ENCODE peak calls at places on chromosomes 7 and 10, in four cellular contexts. J is GM12878, T is HepG2, E is K562. G is an unnamed sample.

GRCh38 chr7:151505836-151506468 is 13.7 kb downstream of the RHEB start:
- DNase-seq in J (no peak), T (no peak), E (no peak), G (no peak)

GRCh38 chr10:91694170-91694794 is 61.4 kb upstream of the PPP1R3C start:
- DNase-seq in J (no peak), T (peak), E (peak), G (peak)

GRCh38 chr7:44145969-44146897 is 5.1 kb upstream of the MYL7 start:
- DNase-seq in J (no peak), T (no peak), E (peak), G (peak)

GRCh38 chr10:13924020-13924725 is 337.4 kb downstream of the PRPF18 start:
- DNase-seq in J (no peak), T (no peak), E (no peak), G (no peak)

GRCh38 chr10:105952153-105952552 is 1212.4 kb downstream of the SORCS1 start:
- DNase-seq in J (peak), T (no peak), E (no peak), G (peak)

GRCh38 chr7:1111156-1111555 is 23.2 kb downstream of the GPER1 start:
- DNase-seq in J (no peak), T (no peak), E (no peak), G (no peak)

GRCh38 chr7:132553031-132553430 is 23.2 kb downstream of the PLXNA4 start:
- DNase-seq in J (no peak), T (no peak), E (no peak), G (no peak)

GRCh38 chr10:24575462-24576002 is 148.2 kb downstream of the ARHGAP21 start:
- DNase-seq in J (no peak), T (no peak), E (no peak), G (no peak)

GRCh38 chr10:29646238-29646902 is 11.6 kb upstream of the SVIL start:
- DNase-seq in J (no peak), T (no peak), E (no peak), G (no peak)

GRCh38 chr7:128104109-128104742 is 73.0 kb upstream of the LRRC4 start:
- DNase-seq in J (no peak), T (no peak), E (no peak), G (peak)

GRCh38 chr10:49007128-49007527 is 67.5 kb upstream of the LRRC18 start:
- DNase-seq in J (no peak), T (no peak), E (no peak), G (no peak)

GRCh38 chr10:71521504-71522290 is 125.0 kb downstream of the CDH23 start:
- DNase-seq in J (no peak), T (no peak), E (no peak), G (no peak)

GRCh38 chr10:35613597-35614226 is 8.6 kb downstream of the GJD4 start:
- DNase-seq in J (no peak), T (peak), E (no peak), G (peak)

GRCh38 chr7:40268836-40269235 is 134.0 kb downstream of the SUGCT start:
- DNase-seq in J (no peak), T (no peak), E (no peak), G (no peak)

GRCh38 chr10:49737474-49738201 is 24.5 kb downstream of the OGDHL start:
- DNase-seq in J (no peak), T (no peak), E (no peak), G (no peak)

GRCh38 chr7:145169908-145170307 is 334.1 kb upstream of the TPK1 start:
- DNase-seq in J (no peak), T (no peak), E (no peak), G (peak)

GRCh38 chr10:130928306-130928705 is 383.2 kb downstream of the TCERG1L start:
- DNase-seq in J (no peak), T (no peak), E (no peak), G (no peak)

GRCh38 chr10:21693418-21693817 is 159.4 kb downstream of the MLLT10 start:
- DNase-seq in J (no peak), T (no peak), E (no peak), G (no peak)

GRCh38 chr7:74070619-74070920 is 13.0 kb upstream of the LIMK1 start:
- DNase-seq in J (no peak), T (no peak), E (no peak), G (no peak)

GRCh38 chr10:9010093-9010492 is 955.6 kb downstream of the GATA3 start:
- DNase-seq in J (no peak), T (no peak), E (no peak), G (peak)

GRCh38 chr10:132899054-132899750 is 43.2 kb downstream of the CFAP46 start:
- DNase-seq in J (no peak), T (no peak), E (no peak), G (no peak)

GRCh38 chr7:128209229-128210035 is 31.6 kb upstream of the LEP start:
- DNase-seq in J (peak), T (peak), E (peak), G (peak)

GRCh38 chr7:123154231-123154860 is 45.4 kb downstream of the SLC13A1 start:
- DNase-seq in J (peak), T (peak), E (peak), G (peak)

GRCh38 chr10:124259139-124259825 is 159.4 kb downstream of the OAT start:
- DNase-seq in J (no peak), T (peak), E (no peak), G (peak)

GRCh38 chr10:71581376-71581775 is 138.2 kb downstream of the C10orf105 start:
- DNase-seq in J (no peak), T (no peak), E (no peak), G (no peak)

GRCh38 chr10:79438021-79438698 is 7.3 kb downstream of the ZCCHC24 start:
- DNase-seq in J (no peak), T (no peak), E (no peak), G (no peak)

GRCh38 chr7:120760050-120760449 is 97.9 kb downstream of the TSPAN12 start:
- DNase-seq in J (peak), T (no peak), E (no peak), G (no peak)

GRCh38 chr10:42961776-42962119 is 115.1 kb upstream of the RET start:
- DNase-seq in J (no peak), T (no peak), E (no peak), G (no peak)

GRCh38 chr10:102642553-102643345 is 1.5 kb upstream of the TRIM8 start:
- DNase-seq in J (no peak), T (peak), E (no peak), G (peak)

GRCh38 chr10:123044391-123044790 is 35.6 kb downstream of the ACADSB start:
- DNase-seq in J (no peak), T (no peak), E (no peak), G (peak)

GRCh38 chr7:55369427-55369826 is 4.3 kb downstream of the LANCL2 start:
- DNase-seq in J (no peak), T (no peak), E (no peak), G (no peak)
- TF ChIP-seq REST in J (no peak), T (no peak), E (no peak), G (no peak)

GRCh38 chr7:104093127-104093526 is 103.7 kb upstream of the RELN start:
- DNase-seq in J (no peak), T (no peak), E (no peak), G (no peak)

GRCh38 chr7:104096683-104097082 is 107.2 kb upstream of the RELN start:
- DNase-seq in J (no peak), T (peak), E (peak), G (peak)

DNA sequence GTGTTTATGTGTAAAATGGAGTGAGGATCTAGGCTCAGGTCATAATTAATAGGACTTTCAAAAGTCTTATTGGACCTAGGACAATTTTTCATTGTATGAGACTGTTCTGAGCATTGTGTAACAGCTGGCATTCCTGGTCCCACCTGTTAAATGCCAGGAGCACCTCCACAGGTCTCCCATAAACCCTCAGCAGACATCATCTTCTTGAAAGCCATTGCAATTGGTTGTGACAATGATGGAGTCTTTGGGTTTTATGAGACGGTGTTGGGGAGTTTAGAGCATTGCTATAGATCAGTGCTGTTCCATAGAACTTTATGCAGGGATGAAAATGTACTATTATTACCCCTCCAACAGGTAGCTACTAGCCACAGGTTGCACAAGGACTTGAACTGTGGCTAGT is 108.9 kb downstream of the ORC5 start:
- DNase-seq in J (no peak), T (no peak), E (no peak), G (no peak)
- TF ChIP-seq CREB1 in J (no peak), T (no peak), E (no peak), G (no peak)

GRCh38 chr7:107563761-107564552 is at the start of the genes COG5 and DUS4L:
- DNase-seq in J (peak), T (peak), E (peak), G (peak)
- TF ChIP-seq REST in J (no peak), T (no peak), E (peak), G (peak)

GRCh38 chr10:101294109-101294508 is 59.9 kb upstream of the BTRC start:
- DNase-seq in J (no peak), T (no peak), E (no peak), G (no peak)

GRCh38 chr10:101301111-101301731 is 52.7 kb upstream of the BTRC start:
- DNase-seq in J (no peak), T (peak), E (peak), G (peak)

GRCh38 chr10:101299211-101299610 is 54.8 kb upstream of the BTRC start:
- DNase-seq in J (no peak), T (no peak), E (no peak), G (no peak)

GRCh38 chr10:101295266-101295665 is 58.7 kb upstream of the BTRC start:
- DNase-seq in J (no peak), T (no peak), E (no peak), G (no peak)

DNA sequence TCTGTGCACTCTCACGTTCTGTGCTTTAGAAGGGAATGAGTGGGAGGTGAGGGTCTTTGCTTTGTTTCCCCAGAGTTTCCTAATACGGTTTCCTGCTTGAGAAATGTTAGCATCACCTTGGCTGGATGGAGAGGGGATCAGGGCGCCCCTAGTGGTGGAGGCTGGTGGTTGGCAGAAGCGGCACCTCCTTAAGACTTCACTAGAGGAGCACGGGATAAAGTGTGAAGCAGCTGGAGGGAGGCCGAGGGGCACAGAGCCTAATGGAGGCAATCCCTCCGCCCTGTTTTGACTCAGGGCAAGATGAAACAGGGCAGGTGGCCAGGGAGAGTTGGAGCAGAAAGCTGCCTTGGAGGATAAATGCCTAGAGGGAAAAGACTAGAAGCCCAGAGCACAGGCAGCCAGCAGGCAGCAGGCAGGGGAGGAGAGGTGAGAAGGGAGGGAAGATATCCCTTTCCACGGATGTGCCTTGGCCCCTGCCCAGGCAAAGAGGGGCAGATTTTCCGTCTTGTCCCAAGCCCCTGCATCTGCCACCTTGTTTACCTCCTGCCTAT is 56.0 kb upstream of the BTRC start:
- DNase-seq in J (no peak), T (no peak), E (peak), G (peak)
- TF ChIP-seq CREB1 in J (no peak), T (no peak), E (no peak), G (no peak)

GRCh38 chr7:2315787-2316186 is 1.5 kb upstream of the SNX8 start:
- DNase-seq in J (no peak), T (no peak), E (no peak), G (no peak)

GRCh38 chr7:2316578-2316977 is 2.3 kb upstream of the SNX8 start:
- DNase-seq in J (no peak), T (no peak), E (no peak), G (no peak)

GRCh38 chr7:2312272-2312929 is 1.8 kb downstream of the SNX8 start:
- DNase-seq in J (no peak), T (no peak), E (no peak), G (no peak)

GRCh38 chr7:2314209-2314955 is at the start of gene SNX8:
- DNase-seq in J (no peak), T (peak), E (peak), G (peak)

GRCh38 chr7:2313450-2314208 is 612 bp downstream of the SNX8 start:
- DNase-seq in J (no peak), T (no peak), E (no peak), G (no peak)
- TF ChIP-seq REST in J (no peak), T (no peak), E (no peak), G (no peak)

GRCh38 chr10:120431356-120431755 is 25.7 kb upstream of the PLPP4 start:
- DNase-seq in J (no peak), T (no peak), E (no peak), G (no peak)
- TF ChIP-seq CREB1 in J (no peak), T (no peak), E (no peak), G (no peak)

DNA sequence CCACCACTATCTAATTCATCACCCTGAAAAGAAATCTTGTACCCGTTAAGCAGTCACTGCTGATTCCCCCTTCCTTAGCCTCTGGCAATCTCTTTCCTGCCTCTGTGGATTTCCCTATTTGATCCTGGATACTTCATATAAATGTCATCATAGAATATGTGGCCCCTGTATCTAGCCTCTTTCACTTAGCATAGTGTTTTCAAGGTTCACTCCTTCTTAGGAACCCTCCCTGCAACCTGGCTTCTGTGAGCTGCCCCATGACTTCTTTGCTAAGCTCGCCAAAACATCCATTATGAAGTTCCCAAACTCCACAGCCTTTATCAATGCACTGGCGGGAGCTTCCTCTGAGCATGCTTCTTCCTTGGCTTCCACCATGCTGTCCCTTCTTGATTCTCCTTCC is 70.8 kb upstream of the PDZD8 start:
- DNase-seq in J (no peak), T (no peak), E (no peak), G (no peak)
- TF ChIP-seq REST in J (no peak), T (no peak), E (no peak), G (no peak)

DNA sequence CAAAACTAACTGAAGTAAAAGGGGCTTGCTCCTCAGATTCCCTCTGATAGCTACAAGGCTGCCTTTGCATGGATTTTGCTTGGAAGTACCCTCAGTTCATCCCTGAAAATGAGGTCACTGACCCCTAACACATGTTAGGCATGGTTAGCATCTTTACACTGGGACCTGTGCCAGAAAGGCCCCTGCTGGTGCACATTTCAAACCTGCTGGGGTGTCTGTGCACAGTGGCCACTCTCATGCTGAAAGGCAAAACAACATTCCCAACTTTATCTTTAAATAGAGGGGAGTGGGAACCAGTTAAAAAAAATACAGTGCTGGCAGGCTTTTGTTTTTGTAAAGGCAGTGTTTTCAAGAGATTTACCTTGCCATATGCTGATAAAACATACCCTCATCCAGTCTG is 99.1 kb downstream of the ANK3 start:
- DNase-seq in J (no peak), T (no peak), E (peak), G (no peak)
- TF ChIP-seq CREB1 in J (no peak), T (no peak), E (no peak), G (no peak)

DNA sequence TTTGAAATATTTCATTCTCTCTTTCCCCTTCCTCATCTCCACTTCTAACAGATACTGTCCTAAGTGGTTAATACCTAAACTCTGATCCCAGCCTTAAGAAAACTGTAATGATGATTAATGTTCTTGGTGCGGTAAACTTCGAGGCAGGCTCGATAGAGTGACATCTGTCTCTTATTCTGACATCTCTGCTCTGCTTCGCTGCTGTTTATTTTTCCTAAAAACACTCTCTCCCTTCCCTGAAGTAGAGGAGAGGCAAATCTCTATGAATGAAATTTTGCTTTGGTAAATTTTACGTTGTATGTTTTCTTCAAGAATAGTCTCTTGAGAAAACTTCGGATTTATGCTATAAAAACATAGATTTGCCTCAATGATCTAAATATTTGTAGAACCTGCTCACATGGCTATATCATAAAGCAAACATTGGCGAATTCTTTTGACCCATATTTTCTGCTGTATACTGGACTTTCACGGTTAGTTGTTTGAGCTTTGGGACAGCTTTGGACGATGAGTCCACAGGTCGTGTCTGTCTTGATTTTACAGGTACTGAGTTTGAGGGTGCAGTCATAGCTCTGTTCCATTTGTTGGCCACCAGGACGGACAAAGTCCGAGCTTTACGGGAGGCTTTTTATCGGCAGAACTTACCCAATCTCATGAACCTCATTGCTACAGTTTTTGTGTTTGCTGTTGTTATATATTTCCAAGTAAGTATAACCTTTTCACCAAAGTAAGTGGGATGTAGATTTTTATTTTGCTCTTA is 27.1 kb downstream of the SEC61A2 start:
- DNase-seq in J (no peak), T (peak), E (no peak), G (no peak)
- TF ChIP-seq REST in J (no peak), T (no peak), E (no peak), G (no peak)

G was measured in GM23338.